ENCODE peak calls at places on chromosomes 11 and 22, in ten cellular contexts. One of them, this sample, is unnamed.

GRCh38 chr11:2886191-2886894 is 768 bp upstream of the CDKN1C start:
- DNase-seq in fibroblast of the aortic adventitia: peak
- DNase-seq in esophagus squamous epithelium: no peak
- DNase-seq in transverse colon: no peak
- DNase-seq in gastrocnemius medialis: no peak
- DNase-seq in ovary: peak
- DNase-seq in GM12865: no peak
- DNase-seq in endodermal cell: peak
- DNase-seq in fibroblast of pulmonary artery: peak
- DNase-seq in psoas muscle: peak
- DNase-seq in this sample: peak

GRCh38 chr11:133898031-133898769 is 52.9 kb upstream of the SPATA19 start:
- DNase-seq in esophagus squamous epithelium: no peak
- DNase-seq in gastrocnemius medialis: no peak
- DNase-seq in fibroblast of the aortic adventitia: no peak
- DNase-seq in GM12865: peak
- DNase-seq in ovary: no peak
- DNase-seq in transverse colon: no peak
- DNase-seq in fibroblast of pulmonary artery: no peak
- DNase-seq in endodermal cell: peak
- DNase-seq in psoas muscle: no peak
- DNase-seq in this sample: no peak

GRCh38 chr11:130897262-130898182 is 18.8 kb downstream of the SNX19 start:
- DNase-seq in GM12865: no peak
- DNase-seq in fibroblast of pulmonary artery: peak
- DNase-seq in gastrocnemius medialis: no peak
- DNase-seq in fibroblast of the aortic adventitia: peak
- DNase-seq in esophagus squamous epithelium: no peak
- DNase-seq in ovary: peak
- DNase-seq in psoas muscle: peak
- DNase-seq in transverse colon: peak
- DNase-seq in endodermal cell: no peak
- DNase-seq in this sample: peak

GRCh38 chr11:68008381-68009337 is 1.5 kb upstream of the ALDH3B1 start:
- DNase-seq in GM12865: no peak
- DNase-seq in fibroblast of pulmonary artery: no peak
- DNase-seq in psoas muscle: no peak
- DNase-seq in ovary: no peak
- DNase-seq in transverse colon: peak
- DNase-seq in fibroblast of the aortic adventitia: no peak
- DNase-seq in endodermal cell: no peak
- DNase-seq in esophagus squamous epithelium: no peak
- DNase-seq in gastrocnemius medialis: no peak
- DNase-seq in this sample: peak

GRCh38 chr11:100827934-100828661 is 141.0 kb downstream of the ARHGAP42 start:
- DNase-seq in esophagus squamous epithelium: no peak
- DNase-seq in fibroblast of the aortic adventitia: peak
- DNase-seq in gastrocnemius medialis: no peak
- DNase-seq in GM12865: peak
- DNase-seq in transverse colon: no peak
- DNase-seq in ovary: no peak
- DNase-seq in fibroblast of pulmonary artery: peak
- DNase-seq in endodermal cell: peak
- DNase-seq in psoas muscle: no peak
- DNase-seq in this sample: no peak

GRCh38 chr11:75350743-75351540 is 519 bp downstream of the ARRB1 start:
- DNase-seq in psoas muscle: peak
- DNase-seq in gastrocnemius medialis: peak
- DNase-seq in ovary: peak
- DNase-seq in fibroblast of pulmonary artery: no peak
- DNase-seq in transverse colon: peak
- DNase-seq in fibroblast of the aortic adventitia: peak
- DNase-seq in GM12865: no peak
- DNase-seq in esophagus squamous epithelium: no peak
- DNase-seq in endodermal cell: peak
- DNase-seq in this sample: peak

GRCh38 chr22:49555526-49555925 is 272.1 kb downstream of the BRD1 start:
- DNase-seq in psoas muscle: no peak
- DNase-seq in gastrocnemius medialis: no peak
- DNase-seq in GM12865: no peak
- DNase-seq in fibroblast of pulmonary artery: no peak
- DNase-seq in fibroblast of the aortic adventitia: no peak
- DNase-seq in endodermal cell: peak
- DNase-seq in ovary: no peak
- DNase-seq in transverse colon: peak
- DNase-seq in esophagus squamous epithelium: no peak
- DNase-seq in this sample: no peak

GRCh38 chr11:129286813-129287212 is 88.8 kb upstream of the BARX2 start:
- DNase-seq in fibroblast of the aortic adventitia: no peak
- DNase-seq in esophagus squamous epithelium: no peak
- DNase-seq in ovary: no peak
- DNase-seq in gastrocnemius medialis: no peak
- DNase-seq in psoas muscle: no peak
- DNase-seq in GM12865: no peak
- DNase-seq in transverse colon: no peak
- DNase-seq in endodermal cell: no peak
- DNase-seq in fibroblast of pulmonary artery: no peak
- DNase-seq in this sample: no peak

GRCh38 chr22:22666307-22667091 is 22.1 kb downstream of the GGTLC2 start:
- DNase-seq in GM12865: peak
- DNase-seq in gastrocnemius medialis: no peak
- DNase-seq in esophagus squamous epithelium: no peak
- DNase-seq in fibroblast of pulmonary artery: peak
- DNase-seq in psoas muscle: no peak
- DNase-seq in endodermal cell: peak
- DNase-seq in transverse colon: peak
- DNase-seq in fibroblast of the aortic adventitia: peak
- DNase-seq in ovary: no peak
- DNase-seq in this sample: peak

GRCh38 chr11:15551897-15552851 is 437.5 kb downstream of the INSC start:
- DNase-seq in endodermal cell: peak
- DNase-seq in ovary: no peak
- DNase-seq in gastrocnemius medialis: no peak
- DNase-seq in psoas muscle: no peak
- DNase-seq in fibroblast of the aortic adventitia: no peak
- DNase-seq in esophagus squamous epithelium: no peak
- DNase-seq in fibroblast of pulmonary artery: no peak
- DNase-seq in GM12865: no peak
- DNase-seq in transverse colon: no peak
- DNase-seq in this sample: no peak

GRCh38 chr22:23218867-23219251 is 38.5 kb downstream of the BCR start:
- DNase-seq in esophagus squamous epithelium: no peak
- DNase-seq in ovary: peak
- DNase-seq in fibroblast of the aortic adventitia: no peak
- DNase-seq in GM12865: peak
- DNase-seq in transverse colon: peak
- DNase-seq in endodermal cell: peak
- DNase-seq in gastrocnemius medialis: no peak
- DNase-seq in psoas muscle: no peak
- DNase-seq in fibroblast of pulmonary artery: peak
- DNase-seq in this sample: peak

GRCh38 chr11:129106788-129107187 is 85.3 kb downstream of the ARHGAP32 start:
- DNase-seq in psoas muscle: no peak
- DNase-seq in gastrocnemius medialis: no peak
- DNase-seq in fibroblast of pulmonary artery: no peak
- DNase-seq in endodermal cell: no peak
- DNase-seq in transverse colon: no peak
- DNase-seq in esophagus squamous epithelium: no peak
- DNase-seq in GM12865: no peak
- DNase-seq in fibroblast of the aortic adventitia: no peak
- DNase-seq in ovary: no peak
- DNase-seq in this sample: no peak

GRCh38 chr22:39446239-39446721 is 10.5 kb upstream of the MGAT3 start:
- DNase-seq in fibroblast of pulmonary artery: no peak
- DNase-seq in psoas muscle: no peak
- DNase-seq in GM12865: peak
- DNase-seq in endodermal cell: peak
- DNase-seq in transverse colon: peak
- DNase-seq in fibroblast of the aortic adventitia: no peak
- DNase-seq in gastrocnemius medialis: no peak
- DNase-seq in ovary: no peak
- DNase-seq in esophagus squamous epithelium: no peak
- DNase-seq in this sample: peak

GRCh38 chr22:39444937-39445465 is 11.8 kb upstream of the MGAT3 start:
- DNase-seq in GM12865: no peak
- DNase-seq in gastrocnemius medialis: no peak
- DNase-seq in ovary: no peak
- DNase-seq in esophagus squamous epithelium: no peak
- DNase-seq in fibroblast of pulmonary artery: no peak
- DNase-seq in transverse colon: no peak
- DNase-seq in endodermal cell: peak
- DNase-seq in fibroblast of the aortic adventitia: no peak
- DNase-seq in psoas muscle: no peak
- DNase-seq in this sample: no peak

GRCh38 chr22:39450258-39450955 is 6.4 kb upstream of the MGAT3 start:
- DNase-seq in ovary: no peak
- DNase-seq in GM12865: no peak
- DNase-seq in psoas muscle: no peak
- DNase-seq in fibroblast of the aortic adventitia: no peak
- DNase-seq in transverse colon: no peak
- DNase-seq in endodermal cell: no peak
- DNase-seq in esophagus squamous epithelium: no peak
- DNase-seq in gastrocnemius medialis: no peak
- DNase-seq in fibroblast of pulmonary artery: no peak
- DNase-seq in this sample: no peak

GRCh38 chr22:39449708-39450107 is 7.1 kb upstream of the MGAT3 start:
- DNase-seq in esophagus squamous epithelium: no peak
- DNase-seq in transverse colon: no peak
- DNase-seq in GM12865: peak
- DNase-seq in fibroblast of the aortic adventitia: no peak
- DNase-seq in fibroblast of pulmonary artery: no peak
- DNase-seq in ovary: no peak
- DNase-seq in psoas muscle: no peak
- DNase-seq in endodermal cell: no peak
- DNase-seq in gastrocnemius medialis: no peak
- DNase-seq in this sample: no peak

GRCh38 chr22:39448205-39449054 is 8.4 kb upstream of the MGAT3 start:
- DNase-seq in esophagus squamous epithelium: no peak
- DNase-seq in gastrocnemius medialis: no peak
- DNase-seq in psoas muscle: no peak
- DNase-seq in transverse colon: no peak
- DNase-seq in endodermal cell: peak
- DNase-seq in GM12865: no peak
- DNase-seq in fibroblast of pulmonary artery: no peak
- DNase-seq in fibroblast of the aortic adventitia: no peak
- DNase-seq in ovary: no peak
- DNase-seq in this sample: no peak
- H3K4me3 ChIP-seq in esophagus squamous epithelium: no peak
- H3K4me3 ChIP-seq in gastrocnemius medialis: no peak
- H3K4me3 ChIP-seq in psoas muscle: no peak
- H3K4me3 ChIP-seq in transverse colon: no peak
- H3K4me3 ChIP-seq in endodermal cell: no peak
- H3K4me3 ChIP-seq in GM12865: peak
- H3K4me3 ChIP-seq in fibroblast of pulmonary artery: no peak
- H3K4me3 ChIP-seq in fibroblast of the aortic adventitia: no peak
- H3K4me3 ChIP-seq in ovary: no peak
- H3K4me3 ChIP-seq in this sample: no peak

GRCh38 chr11:4697583-4697982 is at the start of gene OR51E2:
- DNase-seq in fibroblast of the aortic adventitia: no peak
- DNase-seq in GM12865: no peak
- DNase-seq in fibroblast of pulmonary artery: peak
- DNase-seq in endodermal cell: peak
- DNase-seq in psoas muscle: no peak
- DNase-seq in gastrocnemius medialis: no peak
- DNase-seq in ovary: no peak
- DNase-seq in transverse colon: peak
- DNase-seq in esophagus squamous epithelium: no peak
- DNase-seq in this sample: no peak

GRCh38 chr11:4700436-4700820 is 2.8 kb upstream of the OR51E2 start:
- DNase-seq in transverse colon: no peak
- DNase-seq in esophagus squamous epithelium: no peak
- DNase-seq in GM12865: no peak
- DNase-seq in gastrocnemius medialis: no peak
- DNase-seq in ovary: no peak
- DNase-seq in psoas muscle: no peak
- DNase-seq in fibroblast of pulmonary artery: no peak
- DNase-seq in endodermal cell: no peak
- DNase-seq in fibroblast of the aortic adventitia: no peak
- DNase-seq in this sample: no peak

GRCh38 chr11:4699697-4700435 is 2.2 kb upstream of the OR51E2 start:
- DNase-seq in fibroblast of the aortic adventitia: no peak
- DNase-seq in fibroblast of pulmonary artery: no peak
- DNase-seq in ovary: no peak
- DNase-seq in gastrocnemius medialis: no peak
- DNase-seq in endodermal cell: no peak
- DNase-seq in esophagus squamous epithelium: no peak
- DNase-seq in GM12865: peak
- DNase-seq in psoas muscle: no peak
- DNase-seq in transverse colon: no peak
- DNase-seq in this sample: no peak

DNA sequence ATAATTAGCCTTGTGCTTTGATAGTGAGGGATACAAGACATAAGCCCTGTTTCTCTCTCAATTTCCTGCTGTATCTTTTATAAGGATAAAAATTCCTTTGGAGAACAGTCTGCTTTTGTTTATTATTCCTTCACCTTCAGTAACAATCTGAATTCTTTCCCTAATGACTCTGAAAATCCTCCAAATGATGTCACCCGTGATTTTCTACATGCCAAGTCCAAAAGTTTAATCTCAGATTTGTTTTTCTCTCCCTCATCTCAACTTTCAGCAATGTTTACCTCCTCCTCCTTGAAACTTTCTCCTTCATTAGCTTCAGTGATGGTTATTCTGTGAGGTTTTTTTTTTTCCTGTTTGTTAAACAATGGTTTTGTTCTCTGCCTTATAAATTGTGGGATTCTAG is 2.2 kb downstream of the OR51E2 start:
- DNase-seq in fibroblast of pulmonary artery: no peak
- DNase-seq in esophagus squamous epithelium: no peak
- DNase-seq in psoas muscle: no peak
- DNase-seq in GM12865: no peak
- DNase-seq in fibroblast of the aortic adventitia: no peak
- DNase-seq in endodermal cell: no peak
- DNase-seq in ovary: no peak
- DNase-seq in gastrocnemius medialis: no peak
- DNase-seq in transverse colon: no peak
- DNase-seq in this sample: no peak
- H3K4me3 ChIP-seq in fibroblast of pulmonary artery: no peak
- H3K4me3 ChIP-seq in esophagus squamous epithelium: no peak
- H3K4me3 ChIP-seq in psoas muscle: no peak
- H3K4me3 ChIP-seq in GM12865: no peak
- H3K4me3 ChIP-seq in fibroblast of the aortic adventitia: no peak
- H3K4me3 ChIP-seq in endodermal cell: no peak
- H3K4me3 ChIP-seq in ovary: no peak
- H3K4me3 ChIP-seq in gastrocnemius medialis: no peak
- H3K4me3 ChIP-seq in transverse colon: no peak
- H3K4me3 ChIP-seq in this sample: no peak

GRCh38 chr11:10348650-10349280 is 43.9 kb downstream of the ADM start:
- DNase-seq in transverse colon: no peak
- DNase-seq in esophagus squamous epithelium: no peak
- DNase-seq in endodermal cell: no peak
- DNase-seq in GM12865: no peak
- DNase-seq in fibroblast of the aortic adventitia: peak
- DNase-seq in ovary: no peak
- DNase-seq in fibroblast of pulmonary artery: peak
- DNase-seq in psoas muscle: no peak
- DNase-seq in gastrocnemius medialis: no peak
- DNase-seq in this sample: no peak
- H3K4me3 ChIP-seq in transverse colon: no peak
- H3K4me3 ChIP-seq in esophagus squamous epithelium: no peak
- H3K4me3 ChIP-seq in endodermal cell: no peak
- H3K4me3 ChIP-seq in GM12865: no peak
- H3K4me3 ChIP-seq in fibroblast of the aortic adventitia: no peak
- H3K4me3 ChIP-seq in ovary: no peak
- H3K4me3 ChIP-seq in fibroblast of pulmonary artery: no peak
- H3K4me3 ChIP-seq in psoas muscle: no peak
- H3K4me3 ChIP-seq in gastrocnemius medialis: no peak
- H3K4me3 ChIP-seq in this sample: no peak

GRCh38 chr11:44097821-44098220 is 2.3 kb downstream of the EXT2 start:
- DNase-seq in transverse colon: no peak
- DNase-seq in gastrocnemius medialis: no peak
- DNase-seq in endodermal cell: no peak
- DNase-seq in fibroblast of the aortic adventitia: peak
- DNase-seq in GM12865: no peak
- DNase-seq in ovary: no peak
- DNase-seq in fibroblast of pulmonary artery: peak
- DNase-seq in esophagus squamous epithelium: no peak
- DNase-seq in psoas muscle: no peak
- DNase-seq in this sample: no peak
- H3K4me3 ChIP-seq in transverse colon: no peak
- H3K4me3 ChIP-seq in gastrocnemius medialis: no peak
- H3K4me3 ChIP-seq in endodermal cell: no peak
- H3K4me3 ChIP-seq in fibroblast of the aortic adventitia: no peak
- H3K4me3 ChIP-seq in GM12865: no peak
- H3K4me3 ChIP-seq in ovary: no peak
- H3K4me3 ChIP-seq in fibroblast of pulmonary artery: no peak
- H3K4me3 ChIP-seq in esophagus squamous epithelium: no peak
- H3K4me3 ChIP-seq in psoas muscle: no peak
- H3K4me3 ChIP-seq in this sample: no peak